ENCODE peak calls at places on chromosome 4, in six cellular contexts. One of them, this sample, is unnamed. For H3K4me1 and H3K27me3, the result is how much of the 10 kb centered on the place peaks cover.

GRCh38 chr4:14837860-14838259 is 164.4 kb upstream of the CPEB2 start:
- DNase-seq in GM23248: peak
- DNase-seq in thoracic aorta: no peak
- DNase-seq in Caco-2: no peak
- DNase-seq in testis: no peak
- DNase-seq in SJCRH30: no peak
- DNase-seq in this sample: no peak

GRCh38 chr4:169311643-169312365 is 41.0 kb upstream of the SH3RF1 start:
- DNase-seq in GM23248: peak
- DNase-seq in thoracic aorta: no peak
- DNase-seq in Caco-2: peak
- DNase-seq in testis: peak
- DNase-seq in SJCRH30: peak
- DNase-seq in this sample: peak

GRCh38 chr4:110816367-110816766 is 193.5 kb upstream of the PITX2 start:
- DNase-seq in GM23248: peak
- DNase-seq in thoracic aorta: no peak
- DNase-seq in Caco-2: no peak
- DNase-seq in testis: no peak
- DNase-seq in SJCRH30: no peak
- DNase-seq in this sample: no peak

GRCh38 chr4:86831262-86832090 is 17.7 kb downstream of the SLC10A6 start:
- DNase-seq in GM23248: peak
- DNase-seq in thoracic aorta: no peak
- DNase-seq in Caco-2: no peak
- DNase-seq in testis: peak
- DNase-seq in SJCRH30: peak
- DNase-seq in this sample: peak

GRCh38 chr4:99324978-99325377 is 3.8 kb upstream of the ADH1B start:
- DNase-seq in GM23248: peak
- DNase-seq in thoracic aorta: no peak
- DNase-seq in Caco-2: no peak
- DNase-seq in testis: peak
- DNase-seq in SJCRH30: no peak
- DNase-seq in this sample: no peak

GRCh38 chr4:89640620-89641366 is 196.2 kb downstream of the SNCA start:
- DNase-seq in GM23248: peak
- DNase-seq in thoracic aorta: no peak
- DNase-seq in Caco-2: peak
- DNase-seq in testis: peak
- DNase-seq in SJCRH30: peak
- DNase-seq in this sample: peak

GRCh38 chr4:5772528-5773270 is 61.7 kb downstream of the EVC start:
- DNase-seq in GM23248: no peak
- DNase-seq in thoracic aorta: no peak
- DNase-seq in Caco-2: no peak
- DNase-seq in testis: no peak
- DNase-seq in SJCRH30: no peak
- DNase-seq in this sample: no peak

GRCh38 chr4:154738426-154738825 is 5.4 kb upstream of the LRAT start:
- DNase-seq in GM23248: no peak
- DNase-seq in thoracic aorta: no peak
- DNase-seq in Caco-2: no peak
- DNase-seq in testis: no peak
- DNase-seq in SJCRH30: no peak
- DNase-seq in this sample: no peak

GRCh38 chr4:16472537-16472936 is 246.3 kb upstream of the TAPT1 start:
- DNase-seq in GM23248: peak
- DNase-seq in thoracic aorta: no peak
- DNase-seq in Caco-2: no peak
- DNase-seq in testis: no peak
- DNase-seq in SJCRH30: no peak
- DNase-seq in this sample: no peak

GRCh38 chr4:47213971-47214370 is 182.6 kb downstream of the GABRB1 start:
- DNase-seq in GM23248: peak
- DNase-seq in thoracic aorta: no peak
- DNase-seq in Caco-2: no peak
- DNase-seq in testis: no peak
- DNase-seq in SJCRH30: no peak
- DNase-seq in this sample: no peak

GRCh38 chr4:15001248-15001824 is 945 bp upstream of the CPEB2 start:
- DNase-seq in GM23248: peak
- DNase-seq in thoracic aorta: peak
- DNase-seq in Caco-2: peak
- DNase-seq in testis: peak
- DNase-seq in SJCRH30: peak
- DNase-seq in this sample: peak

GRCh38 chr4:118345813-118346212 is 7.0 kb downstream of the PRSS12 start:
- DNase-seq in GM23248: peak
- DNase-seq in thoracic aorta: no peak
- DNase-seq in Caco-2: no peak
- DNase-seq in testis: no peak
- DNase-seq in SJCRH30: no peak
- DNase-seq in this sample: no peak

GRCh38 chr4:55066018-55066417 is 59.4 kb downstream of the KDR start:
- DNase-seq in GM23248: no peak
- DNase-seq in thoracic aorta: no peak
- DNase-seq in Caco-2: no peak
- DNase-seq in testis: no peak
- DNase-seq in SJCRH30: no peak
- DNase-seq in this sample: no peak

GRCh38 chr4:181688416-181688815 is 554.8 kb upstream of the TENM3 start:
- DNase-seq in GM23248: peak
- DNase-seq in thoracic aorta: no peak
- DNase-seq in Caco-2: no peak
- DNase-seq in testis: no peak
- DNase-seq in SJCRH30: no peak
- DNase-seq in this sample: peak

GRCh38 chr4:163542275-163542674 is 47.8 kb downstream of the TMA16 start:
- DNase-seq in GM23248: peak
- DNase-seq in thoracic aorta: no peak
- DNase-seq in Caco-2: no peak
- DNase-seq in testis: no peak
- DNase-seq in SJCRH30: peak
- DNase-seq in this sample: no peak

GRCh38 chr4:107577743-107578142 is 142.3 kb downstream of the PAPSS1 start:
- DNase-seq in GM23248: no peak
- DNase-seq in thoracic aorta: no peak
- DNase-seq in Caco-2: no peak
- DNase-seq in testis: no peak
- DNase-seq in SJCRH30: no peak
- DNase-seq in this sample: no peak

DNA sequence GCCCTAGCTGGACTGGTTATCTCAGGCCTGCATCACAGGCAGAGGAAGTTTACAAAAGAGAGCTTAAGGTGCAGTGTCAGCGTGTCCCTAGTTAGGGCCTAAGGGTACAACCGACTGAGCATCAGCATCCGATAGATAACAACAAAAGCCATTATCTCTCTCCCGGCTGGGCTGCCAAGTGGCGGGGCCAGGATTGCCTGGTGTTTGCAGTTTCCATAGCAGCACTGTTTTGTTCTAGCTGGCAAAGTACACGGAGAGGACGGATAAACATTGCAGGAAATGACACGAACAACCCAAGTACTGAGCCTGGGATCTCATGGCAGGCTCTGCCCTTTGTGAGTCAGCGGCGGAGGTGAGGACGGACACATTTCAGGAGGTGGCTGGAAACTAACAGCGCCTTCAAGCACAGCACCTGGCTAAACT is 104.7 kb upstream of the NOCT start:
- DNase-seq in GM23248: peak
- DNase-seq in thoracic aorta: peak
- DNase-seq in Caco-2: peak
- DNase-seq in testis: no peak
- DNase-seq in SJCRH30: peak
- DNase-seq in this sample: peak
- H3K4me3 ChIP-seq in GM23248: no peak
- H3K4me3 ChIP-seq in thoracic aorta: peak
- H3K4me3 ChIP-seq in Caco-2: no peak
- H3K4me3 ChIP-seq in testis: no peak
- H3K4me3 ChIP-seq in SJCRH30: peak
- H3K4me3 ChIP-seq in this sample: no peak

DNA sequence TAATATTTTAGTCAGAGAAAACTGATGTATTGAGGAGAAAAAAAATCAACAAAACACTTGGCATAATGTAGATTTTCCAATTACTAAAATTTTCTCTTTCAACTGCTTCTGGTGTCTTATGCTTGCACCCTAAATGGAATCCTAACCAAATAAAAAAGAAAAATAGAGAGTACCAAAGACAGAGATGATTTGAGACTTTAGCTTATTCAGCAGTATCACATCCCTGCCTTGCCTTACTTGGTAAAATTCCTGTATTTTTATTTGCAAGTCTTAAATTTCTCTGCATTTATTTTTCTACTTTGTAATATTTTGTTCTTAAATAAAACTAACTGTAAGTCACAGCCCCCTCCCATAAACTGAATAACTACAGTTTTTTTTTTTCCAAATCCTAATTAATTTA is 950.5 kb upstream of the INTU start:
- DNase-seq in GM23248: no peak
- DNase-seq in thoracic aorta: no peak
- DNase-seq in Caco-2: no peak
- DNase-seq in testis: no peak
- DNase-seq in SJCRH30: no peak
- DNase-seq in this sample: no peak
- H3K4me1 ChIP-seq in GM23248: under half
- H3K4me1 ChIP-seq in thoracic aorta: under half
- H3K4me1 ChIP-seq in Caco-2: under half
- H3K4me1 ChIP-seq in testis: under half
- H3K4me1 ChIP-seq in SJCRH30: under half
- H3K4me1 ChIP-seq in this sample: under half

GRCh38 chr4:182923376-182923775 is 6.2 kb upstream of the DCTD start:
- DNase-seq in GM23248: peak
- DNase-seq in thoracic aorta: no peak
- DNase-seq in Caco-2: no peak
- DNase-seq in testis: no peak
- DNase-seq in SJCRH30: no peak
- DNase-seq in this sample: no peak

GRCh38 chr4:182925298-182925738 is 8.1 kb upstream of the DCTD start:
- DNase-seq in GM23248: peak
- DNase-seq in thoracic aorta: no peak
- DNase-seq in Caco-2: peak
- DNase-seq in testis: peak
- DNase-seq in SJCRH30: peak
- DNase-seq in this sample: peak

GRCh38 chr4:182924497-182924896 is 7.3 kb upstream of the DCTD start:
- DNase-seq in GM23248: no peak
- DNase-seq in thoracic aorta: no peak
- DNase-seq in Caco-2: no peak
- DNase-seq in testis: no peak
- DNase-seq in SJCRH30: no peak
- DNase-seq in this sample: no peak

GRCh38 chr4:182922551-182923284 is 5.5 kb upstream of the DCTD start:
- DNase-seq in GM23248: no peak
- DNase-seq in thoracic aorta: no peak
- DNase-seq in Caco-2: no peak
- DNase-seq in testis: no peak
- DNase-seq in SJCRH30: peak
- DNase-seq in this sample: no peak

GRCh38 chr4:182923796-182924365 is 6.7 kb upstream of the DCTD start:
- DNase-seq in GM23248: no peak
- DNase-seq in thoracic aorta: no peak
- DNase-seq in Caco-2: no peak
- DNase-seq in testis: no peak
- DNase-seq in SJCRH30: no peak
- DNase-seq in this sample: no peak
- H3K27me3 ChIP-seq in GM23248: under half
- H3K27me3 ChIP-seq in thoracic aorta: under half
- H3K27me3 ChIP-seq in Caco-2: under half
- H3K27me3 ChIP-seq in testis: under half
- H3K27me3 ChIP-seq in SJCRH30: under half
- H3K27me3 ChIP-seq in this sample: under half

GRCh38 chr4:76993787-76994641 is 44.5 kb downstream of the SEPTIN11 start:
- DNase-seq in GM23248: no peak
- DNase-seq in thoracic aorta: no peak
- DNase-seq in Caco-2: no peak
- DNase-seq in testis: no peak
- DNase-seq in SJCRH30: peak
- DNase-seq in this sample: no peak

GRCh38 chr4:76998251-76998901 is 48.8 kb downstream of the SEPTIN11 start:
- DNase-seq in GM23248: peak
- DNase-seq in thoracic aorta: no peak
- DNase-seq in Caco-2: no peak
- DNase-seq in testis: no peak
- DNase-seq in SJCRH30: peak
- DNase-seq in this sample: no peak

GRCh38 chr4:76996445-76996844 is 46.9 kb downstream of the SEPTIN11 start:
- DNase-seq in GM23248: no peak
- DNase-seq in thoracic aorta: no peak
- DNase-seq in Caco-2: no peak
- DNase-seq in testis: no peak
- DNase-seq in SJCRH30: no peak
- DNase-seq in this sample: no peak

GRCh38 chr4:76995776-76996175 is 46.2 kb downstream of the SEPTIN11 start:
- DNase-seq in GM23248: no peak
- DNase-seq in thoracic aorta: no peak
- DNase-seq in Caco-2: no peak
- DNase-seq in testis: no peak
- DNase-seq in SJCRH30: no peak
- DNase-seq in this sample: no peak

DNA sequence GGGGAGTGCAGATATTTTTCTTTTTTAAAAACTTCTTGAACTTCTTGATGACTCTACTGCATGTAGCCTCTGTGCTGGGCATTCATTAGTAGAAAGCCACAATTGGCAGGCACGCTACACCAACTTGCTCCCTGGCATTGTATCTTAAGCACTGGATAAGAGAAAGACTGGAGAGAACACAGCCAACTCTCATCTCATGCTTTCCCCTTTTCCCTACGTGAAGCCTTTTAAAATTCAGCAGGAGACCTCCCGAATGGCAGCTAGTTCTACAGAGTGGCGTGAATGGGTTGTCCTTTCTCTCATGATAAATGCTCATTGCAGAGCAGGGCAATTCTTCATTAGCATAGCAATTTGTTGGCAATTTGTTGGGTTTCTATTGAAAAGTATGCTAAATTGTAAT is 47.9 kb downstream of the SEPTIN11 start:
- DNase-seq in GM23248: no peak
- DNase-seq in thoracic aorta: no peak
- DNase-seq in Caco-2: no peak
- DNase-seq in testis: no peak
- DNase-seq in SJCRH30: no peak
- DNase-seq in this sample: no peak
- H3K4me3 ChIP-seq in GM23248: no peak
- H3K4me3 ChIP-seq in thoracic aorta: no peak
- H3K4me3 ChIP-seq in Caco-2: no peak
- H3K4me3 ChIP-seq in testis: no peak
- H3K4me3 ChIP-seq in SJCRH30: no peak
- H3K4me3 ChIP-seq in this sample: no peak

This sample was measured in HAP-1.